ENCODE peak calls at places on chromosomes 13 and 19, in five cellular contexts. T is lower lobe of right lung, R is A673, X is HFF-Myc, J is dorsolateral prefrontal cortex. D is an unnamed sample.

GRCh38 chr13:46354143-46355087 is 32.6 kb downstream of the RUBCNL start:
- DNase-seq in T (no peak), R (no peak), X (peak; percentile 86), J (no peak), D (peak; percentile 94)

GRCh38 chr13:46109451-46109850 is 4.6 kb upstream of the CPB2 start:
- DNase-seq in T (no peak), R (no peak), X (no peak), J (no peak), D (no peak)

GRCh38 chr19:41564515-41565383 is 11.2 kb upstream of the CEACAM21 start:
- DNase-seq in T (no peak), R (peak; percentile 43), X (no peak), J (no peak), D (no peak)

GRCh38 chr19:48724796-48725753 is 5.5 kb upstream of the MAMSTR start:
- DNase-seq in T (no peak), R (peak; percentile 98), X (peak; percentile 91), J (no peak), D (peak; percentile 71)

GRCh38 chr19:41299755-41300089 is 10.2 kb upstream of the CCDC97 start:
- DNase-seq in T (peak; percentile 71), R (peak; percentile 18), X (peak; percentile 32), J (no peak), D (no peak)

GRCh38 chr13:87052731-87053130 is 618.4 kb upstream of the SLITRK5 start:
- DNase-seq in T (no peak), R (no peak), X (no peak), J (no peak), D (peak; percentile 16)

GRCh38 chr19:54041969-54042606 is 21.6 kb downstream of the VSTM1 start:
- DNase-seq in T (no peak), R (no peak), X (no peak), J (no peak), D (no peak)

GRCh38 chr13:84812789-84813188 is 930.5 kb upstream of the SLITRK1 start:
- DNase-seq in T (no peak), R (no peak), X (no peak), J (no peak), D (no peak)

GRCh38 chr19:13839193-13839937 is 37.6 kb upstream of the NANOS3 start:
- DNase-seq in T (peak; percentile 91), R (peak; percentile 90), X (no peak), J (no peak), D (no peak)

GRCh38 chr13:73961181-73961580 is 173.0 kb downstream of the KLF12 start:
- DNase-seq in T (no peak), R (no peak), X (no peak), J (no peak), D (no peak)

GRCh38 chr13:38262211-38262610 is 87.4 kb upstream of the UFM1 start:
- DNase-seq in T (no peak), R (peak; percentile 82), X (no peak), J (no peak), D (no peak)

GRCh38 chr19:47713046-47714021 is at the start of gene EHD2:
- DNase-seq in T (peak; percentile 73), R (peak; percentile 69), X (no peak), J (no peak), D (no peak)

GRCh38 chr19:18634612-18635290 is 2.1 kb upstream of the KLHL26 start:
- DNase-seq in T (no peak), R (no peak), X (peak; percentile 71), J (no peak), D (no peak)

GRCh38 chr19:7535035-7535992 is at the start of gene PNPLA6:
- DNase-seq in T (peak; percentile 98), R (peak; percentile 97), X (peak; percentile 76), J (peak; percentile 98), D (peak; percentile 80)

GRCh38 chr13:113535381-113535781 is 44.9 kb upstream of the DCUN1D2 start:
- DNase-seq in T (peak; percentile 14), R (no peak), X (no peak), J (no peak), D (no peak)

GRCh38 chr13:49353908-49354307 is 90.0 kb downstream of the CAB39L start:
- DNase-seq in T (no peak), R (no peak), X (no peak), J (no peak), D (no peak)

GRCh38 chr13:30030141-30030750 is 179.8 kb upstream of the UBL3 start:
- DNase-seq in T (no peak), R (no peak), X (no peak), J (no peak), D (no peak)

GRCh38 chr13:43664700-43665191 is 122.0 kb downstream of the ENOX1 start:
- DNase-seq in T (no peak), R (peak; percentile 24), X (peak; percentile 12), J (no peak), D (peak; percentile 22)

GRCh38 chr19:57888494-57889231 is at the start of gene ZNF814:
- DNase-seq in T (peak; percentile 78), R (peak; percentile 94), X (peak; percentile 85), J (peak; percentile 69), D (peak; percentile 61)

GRCh38 chr13:36088001-36088400 is 43.2 kb downstream of the DCLK1 start:
- DNase-seq in T (no peak), R (no peak), X (no peak), J (no peak), D (no peak)

GRCh38 chr13:45073809-45074208 is 46.5 kb upstream of the GTF2F2 start:
- DNase-seq in T (no peak), R (peak; percentile 57), X (no peak), J (no peak), D (no peak)

GRCh38 chr19:977058-977464 is 7.1 kb upstream of the WDR18 start:
- DNase-seq in T (no peak), R (no peak), X (no peak), J (no peak), D (no peak)
- H3K4me3 ChIP-seq in T (no peak overlapping the region), R (no peak overlapping the region), X (no peak overlapping the region), J (no peak overlapping the region), D (no peak overlapping the region)

DNA sequence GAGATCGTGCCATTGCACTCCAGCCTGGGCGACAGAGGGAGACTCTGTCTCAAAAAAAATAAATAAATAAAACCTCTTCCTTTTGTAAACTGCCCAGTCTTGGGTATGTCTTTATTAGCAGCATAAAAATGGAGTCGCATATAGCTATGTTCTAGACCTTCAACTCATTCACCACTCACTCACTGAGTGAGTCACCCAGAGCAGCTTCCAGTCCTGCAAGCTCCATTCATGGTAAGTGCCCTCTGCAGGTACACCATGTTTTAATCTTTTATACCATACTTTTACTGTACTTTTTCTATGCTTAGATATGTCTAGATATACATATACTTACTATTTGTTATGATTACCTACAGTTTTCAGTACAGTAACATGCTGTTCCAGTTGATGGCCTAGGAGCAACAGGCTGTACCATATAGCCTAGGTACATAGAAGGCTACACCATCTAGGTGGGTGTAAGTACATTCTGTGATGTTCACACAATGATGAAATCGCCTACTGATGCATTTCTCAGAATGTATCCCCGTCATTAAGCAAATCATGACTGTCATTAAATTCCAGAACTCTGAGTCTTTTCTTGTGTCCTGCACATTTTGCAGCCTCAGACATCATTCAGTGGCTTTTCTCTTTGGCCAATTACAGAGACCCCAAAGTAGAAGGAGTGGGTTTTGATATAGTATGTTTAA is 13.7 kb upstream of the FARP1 start:
- DNase-seq in T (no peak), R (no peak), X (no peak), J (no peak), D (no peak)
- TF ChIP-seq CTCF in T (no peak), R (no peak), X (no peak), J (no peak), D (no peak)

DNA sequence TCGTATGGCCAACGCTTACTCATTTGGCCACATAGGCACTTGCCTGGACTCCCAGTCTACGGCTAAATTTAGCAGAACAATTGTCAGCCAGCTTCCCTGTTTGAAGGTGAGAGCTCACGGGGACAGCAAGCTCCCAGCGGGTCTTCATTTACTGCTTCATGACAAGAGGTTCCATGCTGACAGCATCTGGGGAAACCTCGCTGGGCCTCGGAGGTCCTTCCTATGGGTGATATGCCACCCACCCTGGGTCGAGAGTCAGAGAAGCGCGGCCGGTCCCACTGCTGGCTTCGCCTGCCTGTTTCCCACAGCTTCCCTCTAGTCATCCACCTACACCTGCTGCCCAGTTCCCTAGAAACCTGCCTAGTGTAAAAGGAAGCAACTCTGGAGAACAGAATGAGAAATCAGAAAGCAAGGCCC is 504.6 kb downstream of the IRS2 start:
- DNase-seq in T (no peak), R (no peak), X (no peak), J (no peak), D (no peak)
- H3K4me3 ChIP-seq in T (no peak overlapping the region), R (no peak overlapping the region), X (no peak overlapping the region), J (no peak overlapping the region), D (no peak overlapping the region)

GRCh38 chr19:30719189-30719990 is 347.2 kb downstream of the ZNF536 start:
- DNase-seq in T (peak; percentile 64), R (peak; percentile 67), X (no peak), J (peak; percentile 32), D (no peak)
- TF ChIP-seq CTCF in T (no peak), R (peak; percentile 13), X (no peak), J (no peak), D (no peak)

DNA sequence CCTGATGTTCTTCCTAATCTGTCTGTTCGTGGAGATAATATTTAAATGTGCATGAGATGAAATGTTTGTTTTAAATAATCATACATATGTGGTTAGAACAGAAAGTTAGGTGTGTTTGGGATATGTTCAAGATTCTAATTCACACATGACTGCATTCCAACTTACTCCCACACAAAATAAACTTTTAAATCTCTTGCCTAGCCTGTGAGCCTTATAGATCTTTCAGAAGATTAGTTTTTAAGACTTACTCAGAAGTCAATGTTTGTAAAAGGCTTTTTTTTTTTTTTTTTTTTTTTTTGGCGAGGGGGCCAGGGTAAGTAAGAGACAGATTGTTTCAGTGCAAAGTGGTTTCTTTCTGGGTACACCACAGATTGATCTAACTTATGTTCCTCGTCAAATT is 39.0 kb downstream of the GPR180 start:
- DNase-seq in T (no peak), R (peak; percentile 22), X (no peak), J (no peak), D (no peak)
- H3K4me3 ChIP-seq in T (no peak overlapping the region), R (no peak overlapping the region), X (no peak overlapping the region), J (no peak overlapping the region), D (no peak overlapping the region)

DNA sequence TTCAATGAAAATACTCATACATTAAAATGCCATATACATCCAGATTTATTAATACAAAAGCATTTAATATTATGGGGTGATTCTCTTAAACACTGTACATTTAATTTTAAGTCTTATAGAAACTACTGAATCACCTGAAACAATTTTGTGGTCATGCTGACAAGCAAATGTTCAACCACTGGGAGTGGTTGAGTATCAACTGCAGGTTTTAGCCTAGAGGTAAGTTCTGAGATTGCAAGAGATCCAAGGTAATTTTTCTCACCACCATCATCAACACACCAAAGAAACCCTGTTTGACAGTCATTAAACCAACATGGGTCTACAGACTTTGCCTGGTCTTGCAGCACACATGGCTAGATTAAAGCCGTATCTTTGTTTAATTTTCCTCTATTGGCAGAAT is 196.3 kb downstream of the LHFPL6 start:
- DNase-seq in T (no peak), R (no peak), X (no peak), J (no peak), D (no peak)
- TF ChIP-seq CTCF in T (no peak), R (no peak), X (no peak), J (no peak), D (no peak)